ENCODE peak calls at places on chromosomes 12 and 14, in five cellular contexts. One of them, this sample, is unnamed. For H3K9me3, the result is how much of the 10 kb centered on the place peaks cover.

GRCh38 chr12:29796823-29797263 is 13.1 kb upstream of the TMTC1 start:
- DNase-seq in spleen: no peak
- DNase-seq in OCI-LY7: no peak
- DNase-seq in A549: no peak
- DNase-seq in aorta: no peak
- DNase-seq in this sample: no peak

GRCh38 chr12:113194971-113195391 is 9.5 kb downstream of the RITA1 start:
- DNase-seq in OCI-LY7: no peak
- DNase-seq in aorta: peak
- DNase-seq in A549: no peak
- DNase-seq in spleen: no peak
- DNase-seq in this sample: no peak

GRCh38 chr12:70609739-70610491 is 27.3 kb downstream of the PTPRB start:
- DNase-seq in A549: peak
- DNase-seq in spleen: peak
- DNase-seq in aorta: peak
- DNase-seq in OCI-LY7: no peak
- DNase-seq in this sample: no peak

GRCh38 chr14:102394717-102395378 is 32.1 kb downstream of the TECPR2 start:
- DNase-seq in A549: no peak
- DNase-seq in aorta: no peak
- DNase-seq in spleen: no peak
- DNase-seq in OCI-LY7: no peak
- DNase-seq in this sample: no peak

GRCh38 chr14:74552623-74553022 is 59.1 kb downstream of the ISCA2 start:
- DNase-seq in OCI-LY7: no peak
- DNase-seq in spleen: peak
- DNase-seq in A549: no peak
- DNase-seq in aorta: peak
- DNase-seq in this sample: no peak

GRCh38 chr12:76329163-76329562 is 19.1 kb downstream of the BBS10 start:
- DNase-seq in aorta: no peak
- DNase-seq in A549: peak
- DNase-seq in OCI-LY7: no peak
- DNase-seq in spleen: no peak
- DNase-seq in this sample: no peak

GRCh38 chr14:103625361-103626095 is 3.5 kb upstream of the KLC1 start:
- DNase-seq in spleen: peak
- DNase-seq in A549: no peak
- DNase-seq in aorta: no peak
- DNase-seq in OCI-LY7: peak
- DNase-seq in this sample: peak

GRCh38 chr12:44774815-44775411 is 101.2 kb downstream of the NELL2 start:
- DNase-seq in aorta: no peak
- DNase-seq in spleen: peak
- DNase-seq in A549: peak
- DNase-seq in OCI-LY7: peak
- DNase-seq in this sample: peak

GRCh38 chr14:56814468-56815074 is 4.3 kb upstream of the OTX2 start:
- DNase-seq in A549: no peak
- DNase-seq in OCI-LY7: no peak
- DNase-seq in spleen: no peak
- DNase-seq in aorta: no peak
- DNase-seq in this sample: no peak

GRCh38 chr12:55499810-55500252 is 7.7 kb downstream of the OR6C68 start:
- DNase-seq in OCI-LY7: no peak
- DNase-seq in spleen: no peak
- DNase-seq in A549: no peak
- DNase-seq in aorta: no peak
- DNase-seq in this sample: no peak

GRCh38 chr12:87952850-87953249 is 76.4 kb downstream of the C12orf50 start:
- DNase-seq in spleen: no peak
- DNase-seq in A549: no peak
- DNase-seq in aorta: no peak
- DNase-seq in OCI-LY7: no peak
- DNase-seq in this sample: no peak

GRCh38 chr12:95277139-95277538 is 59.5 kb downstream of the VEZT start:
- DNase-seq in A549: no peak
- DNase-seq in spleen: no peak
- DNase-seq in OCI-LY7: no peak
- DNase-seq in aorta: no peak
- DNase-seq in this sample: no peak

GRCh38 chr12:69534389-69534822 is 50.9 kb upstream of the CCT2 start:
- DNase-seq in OCI-LY7: no peak
- DNase-seq in aorta: no peak
- DNase-seq in A549: peak
- DNase-seq in spleen: no peak
- DNase-seq in this sample: no peak

GRCh38 chr12:65895759-65896656 is 71.7 kb downstream of the HMGA2 start:
- DNase-seq in aorta: no peak
- DNase-seq in OCI-LY7: no peak
- DNase-seq in A549: no peak
- DNase-seq in spleen: no peak
- DNase-seq in this sample: no peak

GRCh38 chr14:91417134-91417982 is at the start of gene CCDC88C:
- DNase-seq in aorta: peak
- DNase-seq in OCI-LY7: peak
- DNase-seq in spleen: peak
- DNase-seq in A549: peak
- DNase-seq in this sample: peak

GRCh38 chr12:59119676-59120075 is 199.4 kb upstream of the LRIG3 start:
- DNase-seq in OCI-LY7: no peak
- DNase-seq in aorta: no peak
- DNase-seq in spleen: no peak
- DNase-seq in A549: no peak
- DNase-seq in this sample: no peak

GRCh38 chr14:86641310-86641709 is 1111.4 kb downstream of the FLRT2 start:
- DNase-seq in A549: no peak
- DNase-seq in aorta: no peak
- DNase-seq in spleen: no peak
- DNase-seq in OCI-LY7: no peak
- DNase-seq in this sample: no peak

GRCh38 chr14:75831455-75831854 is 150.3 kb downstream of the TGFB3 start:
- DNase-seq in OCI-LY7: no peak
- DNase-seq in aorta: no peak
- DNase-seq in A549: no peak
- DNase-seq in spleen: no peak
- DNase-seq in this sample: no peak

GRCh38 chr12:88946377-88946997 is 366.2 kb upstream of the KITLG start:
- DNase-seq in spleen: no peak
- DNase-seq in OCI-LY7: no peak
- DNase-seq in A549: no peak
- DNase-seq in aorta: no peak
- DNase-seq in this sample: no peak

GRCh38 chr12:115500872-115501271 is 776.6 kb downstream of the MED13L start:
- DNase-seq in OCI-LY7: no peak
- DNase-seq in A549: no peak
- DNase-seq in aorta: no peak
- DNase-seq in spleen: no peak
- DNase-seq in this sample: no peak

GRCh38 chr14:77914073-77914721 is 114.3 kb downstream of the ADCK1 start:
- DNase-seq in OCI-LY7: no peak
- DNase-seq in aorta: no peak
- DNase-seq in spleen: no peak
- DNase-seq in A549: no peak
- DNase-seq in this sample: no peak

GRCh38 chr12:51318846-51319570 is 5.0 kb downstream of the BIN2 start:
- DNase-seq in OCI-LY7: peak
- DNase-seq in spleen: peak
- DNase-seq in A549: no peak
- DNase-seq in aorta: no peak
- DNase-seq in this sample: no peak

GRCh38 chr12:51419473-51420228 is 5.0 kb upstream of the SLC4A8 start:
- DNase-seq in OCI-LY7: peak
- DNase-seq in aorta: no peak
- DNase-seq in A549: peak
- DNase-seq in spleen: no peak
- DNase-seq in this sample: no peak

GRCh38 chr12:63802012-63802608 is 22.4 kb downstream of the RXYLT1 start:
- DNase-seq in OCI-LY7: peak
- DNase-seq in spleen: no peak
- DNase-seq in aorta: no peak
- DNase-seq in A549: peak
- DNase-seq in this sample: no peak

GRCh38 chr14:70707138-70708038 is 65.7 kb downstream of the TTC9 start:
- DNase-seq in aorta: no peak
- DNase-seq in spleen: no peak
- DNase-seq in A549: no peak
- DNase-seq in OCI-LY7: no peak
- DNase-seq in this sample: no peak

GRCh38 chr14:30445394-30445793 is 113.6 kb upstream of the G2E3 start:
- DNase-seq in spleen: no peak
- DNase-seq in OCI-LY7: no peak
- DNase-seq in aorta: no peak
- DNase-seq in A549: no peak
- DNase-seq in this sample: no peak

GRCh38 chr14:30444451-30444850 is 114.5 kb upstream of the G2E3 start:
- DNase-seq in aorta: no peak
- DNase-seq in OCI-LY7: no peak
- DNase-seq in A549: no peak
- DNase-seq in spleen: no peak
- DNase-seq in this sample: no peak

GRCh38 chr14:30445852-30446251 is 113.1 kb upstream of the G2E3 start:
- DNase-seq in A549: no peak
- DNase-seq in OCI-LY7: no peak
- DNase-seq in aorta: no peak
- DNase-seq in spleen: no peak
- DNase-seq in this sample: no peak

GRCh38 chr14:30443368-30444007 is 115.5 kb upstream of the G2E3 start:
- DNase-seq in A549: peak
- DNase-seq in spleen: no peak
- DNase-seq in OCI-LY7: peak
- DNase-seq in aorta: no peak
- DNase-seq in this sample: no peak

DNA sequence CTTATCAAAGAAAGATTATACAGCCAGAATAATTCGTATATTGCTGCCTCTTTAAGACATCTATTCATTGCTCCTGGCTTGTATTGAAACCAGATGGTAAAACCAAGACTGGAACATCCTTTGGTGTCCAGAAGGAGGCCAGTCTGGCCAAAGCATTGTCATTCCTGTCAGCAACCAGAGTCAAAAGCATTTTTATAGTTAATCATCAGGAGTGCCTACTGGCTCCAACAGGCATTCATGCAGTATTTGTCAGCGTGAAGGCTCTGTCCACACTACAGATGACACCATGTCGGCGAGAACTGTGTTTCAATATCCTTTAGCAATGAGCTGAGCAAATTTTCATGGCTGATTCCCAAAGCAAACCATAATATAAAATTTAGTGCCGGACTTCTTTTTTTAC is 118.0 kb upstream of the G2E3 start:
- DNase-seq in aorta: no peak
- DNase-seq in A549: no peak
- DNase-seq in spleen: no peak
- DNase-seq in OCI-LY7: no peak
- DNase-seq in this sample: no peak
- H3K9me3 ChIP-seq in aorta: under half
- H3K9me3 ChIP-seq in A549: under half
- H3K9me3 ChIP-seq in spleen: under half
- H3K9me3 ChIP-seq in OCI-LY7: under half
- H3K9me3 ChIP-seq in this sample: under half

DNA sequence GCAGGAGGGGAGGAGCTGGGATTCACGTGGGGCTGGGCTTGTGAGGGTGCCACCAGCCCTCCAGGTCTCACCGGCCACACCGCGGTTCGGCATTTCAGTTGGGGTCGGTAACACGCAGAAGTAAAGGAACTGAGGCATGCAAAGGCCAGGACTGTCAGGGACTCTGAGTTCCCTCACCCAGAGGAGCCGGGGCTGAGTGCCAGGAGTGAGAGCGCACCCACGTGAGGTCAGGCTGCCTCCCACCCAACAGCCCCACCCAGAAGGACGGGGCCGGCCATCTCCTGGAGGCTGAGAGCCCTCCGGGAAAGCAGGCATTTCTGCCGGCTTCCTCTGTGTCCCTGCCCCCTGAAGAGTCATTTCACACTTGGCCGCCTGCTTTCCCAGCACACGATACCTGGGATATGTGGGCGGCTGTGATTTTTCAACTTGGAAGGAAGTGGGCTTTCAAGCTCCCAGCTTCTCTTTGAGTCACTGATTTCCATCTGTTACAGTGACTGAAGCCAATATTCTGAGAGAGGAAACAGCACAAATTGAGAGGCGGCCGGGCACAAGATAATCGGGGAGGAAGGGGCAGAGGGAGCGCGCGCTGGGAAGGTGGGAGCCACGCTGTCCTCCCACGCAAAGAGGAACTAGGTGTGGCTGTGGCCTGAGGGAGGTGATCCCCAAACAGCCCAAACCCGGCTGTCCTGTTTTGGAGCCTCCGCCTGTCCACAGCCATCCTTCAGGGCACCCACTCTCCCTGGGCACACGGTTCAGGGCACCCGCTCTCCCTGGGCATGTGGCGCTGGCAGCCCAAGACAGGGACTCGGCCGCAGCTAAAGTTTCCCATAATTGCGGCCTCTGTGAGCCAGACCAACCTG is 19.0 kb downstream of the GALNT9 start:
- DNase-seq in OCI-LY7: no peak
- DNase-seq in A549: no peak
- DNase-seq in aorta: peak
- DNase-seq in spleen: peak
- DNase-seq in this sample: no peak
- H3K9me3 ChIP-seq in OCI-LY7: under half
- H3K9me3 ChIP-seq in A549: under half
- H3K9me3 ChIP-seq in aorta: under half
- H3K9me3 ChIP-seq in spleen: under half
- H3K9me3 ChIP-seq in this sample: under half

DNA sequence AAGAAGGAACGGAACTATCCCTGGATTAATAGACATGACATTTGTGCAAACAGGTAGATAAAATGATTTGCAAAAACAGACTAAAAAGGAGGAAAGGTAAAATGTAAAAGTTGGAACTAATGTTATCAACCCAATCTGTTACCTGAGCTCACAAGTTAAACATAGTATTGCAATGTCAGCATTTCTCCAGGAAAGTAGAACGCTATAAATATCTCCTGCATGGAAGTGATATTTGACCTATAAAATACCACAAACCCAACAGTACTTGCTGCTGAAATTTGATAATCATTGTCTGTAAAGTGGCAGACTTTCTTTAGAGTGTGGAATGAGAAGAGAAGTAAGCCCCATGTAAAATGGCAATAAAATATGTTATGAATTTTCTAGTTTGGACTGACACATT is 1435.7 kb downstream of the LRFN5 start:
- DNase-seq in aorta: no peak
- DNase-seq in OCI-LY7: no peak
- DNase-seq in spleen: no peak
- DNase-seq in A549: no peak
- DNase-seq in this sample: no peak
- H3K9me3 ChIP-seq in aorta: under half
- H3K9me3 ChIP-seq in OCI-LY7: under half
- H3K9me3 ChIP-seq in spleen: under half
- H3K9me3 ChIP-seq in A549: under half
- H3K9me3 ChIP-seq in this sample: under half

DNA sequence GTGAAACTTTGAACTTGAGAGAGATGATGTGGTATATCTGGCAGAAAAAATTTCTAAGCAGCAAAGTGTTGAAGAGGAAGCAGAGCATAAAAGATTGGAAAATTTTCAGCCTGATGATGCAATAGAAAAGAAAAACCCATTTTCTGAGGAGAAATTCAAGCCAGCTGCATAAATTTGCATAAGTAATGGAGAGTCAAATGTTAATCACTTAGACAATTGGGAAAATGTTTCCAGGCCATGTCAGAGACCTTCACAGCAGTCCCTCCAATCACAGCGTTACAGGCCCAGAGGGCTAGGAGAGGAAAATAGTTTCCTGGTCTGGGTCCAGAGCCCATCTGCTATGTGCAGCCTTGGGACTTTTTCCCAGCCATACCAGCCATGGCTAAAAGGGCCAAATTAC is 469.0 kb upstream of the FOXG1 start:
- DNase-seq in A549: no peak
- DNase-seq in OCI-LY7: no peak
- DNase-seq in aorta: no peak
- DNase-seq in spleen: no peak
- DNase-seq in this sample: no peak
- H3K9me3 ChIP-seq in A549: under half
- H3K9me3 ChIP-seq in OCI-LY7: under half
- H3K9me3 ChIP-seq in aorta: under half
- H3K9me3 ChIP-seq in spleen: under half
- H3K9me3 ChIP-seq in this sample: under half

This sample was measured in T-helper 17 cell.